ENCODE peak calls at places on chromosome 12, in five cellular contexts. H is transverse colon, Q is neural progenitor cell, F is fibroblast of lung, O is IMR-90. D is an unnamed sample.

GRCh38 chr12:12720637-12721250 is 3.6 kb downstream of the CDKN1B start:
- DNase-seq in H (no peak), Q (no peak), F (peak; percentile 18), O (no peak), D (no peak)

GRCh38 chr12:89825591-89826449 is 117.2 kb upstream of the ATP2B1 start:
- DNase-seq in H (no peak), Q (no peak), F (peak; percentile 40), O (peak; percentile 4), D (no peak)

GRCh38 chr12:46790066-46790465 is 35.7 kb downstream of the SLC38A4 start:
- DNase-seq in H (no peak), Q (no peak), F (no peak), O (no peak), D (no peak)

GRCh38 chr12:47882796-47883546 is 21.8 kb downstream of the VDR start:
- DNase-seq in H (peak; percentile 59), Q (no peak), F (peak; percentile 28), O (no peak), D (no peak)

GRCh38 chr12:17588968-17589367 is 501.0 kb downstream of the RERGL start:
- DNase-seq in H (no peak), Q (peak; percentile 73), F (peak; percentile 1), O (no peak), D (no peak)

GRCh38 chr12:15778126-15778525 is 11.1 kb downstream of the EPS8 start:
- DNase-seq in H (no peak), Q (no peak), F (peak; percentile 88), O (no peak), D (no peak)

GRCh38 chr12:57047981-57048380 is 1.9 kb downstream of the MYO1A start:
- DNase-seq in H (no peak), Q (no peak), F (peak; percentile 40), O (peak; percentile 43), D (no peak)

GRCh38 chr12:56998981-56999380 is 7.4 kb downstream of the ZBTB39 start:
- DNase-seq in H (peak; percentile 29), Q (no peak), F (no peak), O (no peak), D (no peak)

GRCh38 chr12:5830121-5830520 is 114.9 kb downstream of the ANO2 start:
- DNase-seq in H (no peak), Q (peak; percentile 25), F (no peak), O (no peak), D (no peak)

GRCh38 chr12:93020225-93020997 is 91.3 kb upstream of the EEA1 start:
- DNase-seq in H (peak; percentile 84), Q (no peak), F (no peak), O (no peak), D (peak; percentile 82)

GRCh38 chr12:57712671-57713070 is 18.7 kb downstream of the OS9 start:
- DNase-seq in H (no peak), Q (peak; percentile 16), F (no peak), O (no peak), D (no peak)

DNA sequence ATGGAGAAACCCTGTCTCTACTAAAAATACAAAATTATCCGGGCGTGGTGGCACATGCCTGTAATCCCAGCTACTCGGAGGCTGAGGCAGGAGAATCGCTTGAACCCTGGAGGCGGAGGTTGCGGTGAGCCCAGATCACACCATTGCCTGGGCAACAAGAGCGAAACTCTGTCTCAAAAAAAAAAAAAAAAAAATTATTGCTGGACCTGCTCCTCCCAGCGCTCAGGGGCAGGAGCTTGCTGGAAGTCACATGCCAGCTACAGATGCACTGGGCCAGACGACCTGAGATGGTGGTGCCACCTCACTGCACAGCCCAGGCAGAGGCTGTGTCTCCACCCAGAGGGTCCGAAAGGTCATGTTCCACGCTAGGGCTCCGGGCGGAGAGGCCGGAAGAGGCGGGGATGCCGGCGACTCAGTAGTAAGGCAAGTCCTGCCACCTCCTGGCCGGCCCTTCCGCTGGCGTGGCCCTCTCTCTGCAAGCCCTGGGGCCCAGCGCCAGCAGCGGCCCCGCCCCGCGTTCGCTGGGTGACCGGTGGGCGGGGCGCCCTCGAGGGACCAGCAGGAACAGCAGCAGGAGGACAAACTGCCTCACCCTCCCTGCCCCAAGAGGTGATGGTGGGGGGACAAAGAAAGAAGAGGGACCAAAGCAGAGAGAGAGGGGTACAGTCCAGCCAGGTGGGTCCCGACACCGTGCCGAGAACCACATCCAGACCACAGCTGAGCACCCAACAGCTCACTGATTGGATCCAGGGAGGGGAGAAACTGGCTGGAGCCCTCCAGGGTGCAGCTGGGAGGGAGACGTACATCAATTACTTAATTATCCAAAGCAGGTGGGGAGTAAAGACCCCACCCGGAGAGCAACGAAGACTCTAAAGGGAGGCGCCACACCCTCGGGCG is 3.6 kb upstream of the RHOF start:
- DNase-seq in H (peak; percentile 96), Q (peak; percentile 95), F (peak; percentile 90), O (peak; percentile 83), D (peak; percentile 94)
- H3K4me1 ChIP-seq in H (peaks cover 49% of the 10 kb centered on the region), Q (peaks cover 25% of the 10 kb centered on the region), F (peaks cover 43% of the 10 kb centered on the region), O (peaks cover 34% of the 10 kb centered on the region), D (peaks cover 43% of the 10 kb centered on the region)

GRCh38 chr12:91250273-91250672 is 67.7 kb upstream of the DCN start:
- DNase-seq in H (no peak), Q (no peak), F (no peak), O (peak; percentile 58), D (no peak)
- H3K4me3 ChIP-seq in H (no peak overlapping the region), Q (no peak overlapping the region), F (no peak overlapping the region), O (no peak overlapping the region), D (no peak overlapping the region)

GRCh38 chr12:34304546-34304945 is 282.2 kb downstream of the ALG10 start:
- DNase-seq in H (no peak), Q (no peak), F (no peak), O (no peak), D (no peak)

GRCh38 chr12:34303091-34303870 is 281.0 kb downstream of the ALG10 start:
- DNase-seq in H (no peak), Q (no peak), F (no peak), O (no peak), D (no peak)

GRCh38 chr12:34304001-34304400 is 281.7 kb downstream of the ALG10 start:
- DNase-seq in H (no peak), Q (no peak), F (no peak), O (no peak), D (no peak)

GRCh38 chr12:34305176-34305575 is 282.9 kb downstream of the ALG10 start:
- DNase-seq in H (no peak), Q (no peak), F (no peak), O (no peak), D (no peak)

GRCh38 chr12:34306133-34306830 is 284.0 kb downstream of the ALG10 start:
- DNase-seq in H (no peak), Q (no peak), F (no peak), O (no peak), D (no peak)
- H3K9me3 ChIP-seq in H (peaks cover 10% of the 10 kb centered on the region), Q (peaks cover 5% of the 10 kb centered on the region), F (no peaks in the 10 kb centered on the region), O (peaks cover 75% of the 10 kb centered on the region), D (no peaks in the 10 kb centered on the region)

GRCh38 chr12:67279637-67280036 is 10.5 kb downstream of the CAND1 start:
- DNase-seq in H (no peak), Q (no peak), F (no peak), O (no peak), D (no peak)

GRCh38 chr12:67274186-67274585 is 5.0 kb downstream of the CAND1 start:
- DNase-seq in H (no peak), Q (no peak), F (no peak), O (no peak), D (no peak)

GRCh38 chr12:67271976-67272375 is 2.8 kb downstream of the CAND1 start:
- DNase-seq in H (no peak), Q (no peak), F (peak; percentile 69), O (peak; percentile 51), D (no peak)

GRCh38 chr12:67276469-67276868 is 7.3 kb downstream of the CAND1 start:
- DNase-seq in H (no peak), Q (no peak), F (peak; percentile 32), O (peak; percentile 57), D (no peak)

DNA sequence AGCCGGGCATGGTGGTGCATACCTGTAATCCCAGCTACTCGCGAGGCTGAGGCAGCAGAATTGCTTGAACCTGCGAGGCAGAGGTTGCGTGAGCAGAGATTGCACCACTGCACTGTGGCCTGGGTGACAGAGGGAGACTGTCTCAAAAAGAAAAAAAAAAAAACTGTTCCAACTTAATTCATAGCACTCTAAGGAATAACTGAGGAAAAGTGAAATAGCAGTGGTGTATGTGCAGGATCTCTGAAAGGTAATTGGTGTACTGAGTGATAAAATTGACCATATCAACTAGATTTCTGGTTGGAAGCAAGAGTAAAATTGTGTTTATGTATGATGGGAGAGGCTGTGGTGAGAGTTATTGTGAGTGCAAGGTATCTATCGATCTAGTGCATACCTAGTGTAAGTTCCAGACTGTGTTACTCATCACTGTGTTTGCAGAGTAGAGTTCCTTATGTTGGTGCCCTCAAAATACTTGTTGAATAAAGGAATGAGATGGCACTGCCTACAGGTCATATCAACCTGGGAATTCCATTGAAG is 6.3 kb downstream of the CAND1 start:
- DNase-seq in H (no peak), Q (no peak), F (peak; percentile 43), O (no peak), D (no peak)
- H3K4me1 ChIP-seq in H (peaks cover 11% of the 10 kb centered on the region), Q (peaks cover 33% of the 10 kb centered on the region), F (peaks cover 6% of the 10 kb centered on the region), O (peaks cover 15% of the 10 kb centered on the region), D (no peaks in the 10 kb centered on the region)

DNA sequence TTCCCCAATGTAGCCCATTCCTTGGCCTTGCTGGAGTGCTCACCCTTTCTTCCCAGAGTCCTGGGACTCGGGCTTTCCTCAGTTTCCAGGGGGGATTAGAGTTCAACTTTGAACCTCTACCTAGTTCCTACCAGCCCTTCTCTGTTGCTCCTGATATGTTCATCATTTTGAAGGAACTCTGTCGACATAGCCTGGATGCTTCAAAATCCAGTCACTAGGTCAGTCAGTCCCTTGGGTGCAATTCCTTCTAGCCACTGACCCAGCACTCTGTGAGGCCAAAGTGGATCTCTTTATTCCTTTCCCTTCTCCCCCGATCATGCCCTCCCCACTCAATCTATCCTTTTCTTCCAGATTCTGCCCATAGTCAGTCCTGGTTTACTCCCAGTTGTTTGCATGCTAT is 72.3 kb upstream of the TMCC3 start:
- DNase-seq in H (no peak), Q (no peak), F (no peak), O (no peak), D (no peak)
- H3K4me3 ChIP-seq in H (no peak overlapping the region), Q (no peak overlapping the region), F (no peak overlapping the region), O (no peak overlapping the region), D (no peak overlapping the region)

GRCh38 chr12:133190176-133190575 is 8.9 kb downstream of the ZNF268 start:
- DNase-seq in H (no peak), Q (no peak), F (no peak), O (no peak), D (no peak)
- H3K9me3 ChIP-seq in H (peaks cover 91% of the 10 kb centered on the region), Q (peaks cover 47% of the 10 kb centered on the region), F (peaks cover 2% of the 10 kb centered on the region), O (peaks cover 79% of the 10 kb centered on the region), D (no peaks in the 10 kb centered on the region)

GRCh38 chr12:109052097-109052414 is 320 bp upstream of the USP30 start:
- DNase-seq in H (no peak), Q (no peak), F (no peak), O (no peak), D (no peak)

GRCh38 chr12:109054520-109054919 is 2.1 kb downstream of the USP30 start:
- DNase-seq in H (no peak), Q (no peak), F (no peak), O (no peak), D (no peak)

GRCh38 chr12:109052415-109053323 is at the start of gene USP30:
- DNase-seq in H (peak; percentile 89), Q (peak; percentile 93), F (peak; percentile 84), O (peak; percentile 85), D (peak; percentile 70)

GRCh38 chr12:109056891-109057290 is 4.5 kb downstream of the USP30 start:
- DNase-seq in H (no peak), Q (no peak), F (no peak), O (no peak), D (no peak)

GRCh38 chr12:109053382-109054123 is 1.2 kb downstream of the USP30 start:
- DNase-seq in H (no peak), Q (peak; percentile 23), F (no peak), O (no peak), D (no peak)
- H3K4me1 ChIP-seq in H (peaks cover 14% of the 10 kb centered on the region), Q (peaks cover 9% of the 10 kb centered on the region), F (no peaks in the 10 kb centered on the region), O (peaks cover 4% of the 10 kb centered on the region), D (no peaks in the 10 kb centered on the region)

D was measured in prostate gland.